ENCODE peak calls at places on chromosome 3, in seven cellular contexts. Q is RWPE1; T is naive thymus-derived CD4-positive, alpha-beta T cell; X is heart left ventricle; P is IMR-90; W is transverse colon; C is fibroblast of lung. A is an unnamed sample.

GRCh38 chr3:136818191-136818850 is 605 bp upstream of the SLC35G2 start:
- DNase-seq in Q (peak; percentile 17), T (peak; percentile 4), X (peak; percentile 76), P (peak; percentile 92), W (peak; percentile 20), C (peak; percentile 72), A (peak; percentile 57)

GRCh38 chr3:15185404-15185803 is 20.6 kb upstream of the CAPN7 start:
- DNase-seq in Q (no peak), T (no peak), X (no peak), P (no peak), W (no peak), C (no peak), A (no peak)

GRCh38 chr3:144403040-144403457 is 431.4 kb downstream of the DIPK2A start:
- DNase-seq in Q (no peak), T (no peak), X (no peak), P (no peak), W (no peak), C (peak; percentile 23), A (no peak)

GRCh38 chr3:161549251-161549650 is 52.6 kb downstream of the OTOL1 start:
- DNase-seq in Q (peak; percentile 2), T (no peak), X (no peak), P (no peak), W (no peak), C (no peak), A (no peak)

GRCh38 chr3:124791639-124792111 is 61.4 kb downstream of the UMPS start:
- DNase-seq in Q (no peak), T (no peak), X (peak; percentile 65), P (peak; percentile 95), W (peak; percentile 39), C (peak; percentile 91), A (peak; percentile 20)

GRCh38 chr3:117202415-117202814 is 492.8 kb downstream of the TUSC7 start:
- DNase-seq in Q (no peak), T (no peak), X (no peak), P (peak; percentile 10), W (no peak), C (peak; percentile 1), A (no peak)

GRCh38 chr3:150291515-150291914 is 116.6 kb upstream of the TSC22D2 start:
- DNase-seq in Q (no peak), T (no peak), X (no peak), P (no peak), W (no peak), C (no peak), A (no peak)

GRCh38 chr3:22089284-22089683 is 338.3 kb upstream of the ZNF385D start:
- DNase-seq in Q (peak; percentile 1), T (no peak), X (no peak), P (peak; percentile 1), W (peak; percentile 7), C (peak; percentile 47), A (peak; percentile 4)

GRCh38 chr3:94671078-94671477 is 608.2 kb downstream of the NSUN3 start:
- DNase-seq in Q (no peak), T (no peak), X (no peak), P (no peak), W (no peak), C (no peak), A (no peak)

GRCh38 chr3:142105991-142106390 is 43.4 kb downstream of the TFDP2 start:
- DNase-seq in Q (no peak), T (no peak), X (no peak), P (no peak), W (no peak), C (no peak), A (no peak)

GRCh38 chr3:114739627-114740026 is 407.5 kb downstream of the ZBTB20 start:
- DNase-seq in Q (no peak), T (no peak), X (no peak), P (no peak), W (no peak), C (no peak), A (no peak)

GRCh38 chr3:114746502-114746901 is 400.6 kb downstream of the ZBTB20 start:
- DNase-seq in Q (no peak), T (no peak), X (no peak), P (no peak), W (no peak), C (no peak), A (no peak)

GRCh38 chr3:114743746-114744145 is 403.3 kb downstream of the ZBTB20 start:
- DNase-seq in Q (no peak), T (no peak), X (no peak), P (no peak), W (no peak), C (no peak), A (no peak)

GRCh38 chr3:114741066-114741465 is 406.0 kb downstream of the ZBTB20 start:
- DNase-seq in Q (no peak), T (no peak), X (no peak), P (peak; percentile 26), W (no peak), C (peak; percentile 8), A (no peak)

GRCh38 chr3:114745322-114746240 is 401.5 kb downstream of the ZBTB20 start:
- DNase-seq in Q (peak; percentile 13), T (no peak), X (no peak), P (peak; percentile 66), W (no peak), C (peak; percentile 47), A (no peak)
- H3K27ac ChIP-seq in Q (no peak overlapping the region), T (no peak overlapping the region), X (peak overlapping the region; percentile 56), P (no peak overlapping the region), W (peak overlapping the region; percentile 43), C (peak overlapping the region; percentile 77), A (peak overlapping the region; percentile 62)

DNA sequence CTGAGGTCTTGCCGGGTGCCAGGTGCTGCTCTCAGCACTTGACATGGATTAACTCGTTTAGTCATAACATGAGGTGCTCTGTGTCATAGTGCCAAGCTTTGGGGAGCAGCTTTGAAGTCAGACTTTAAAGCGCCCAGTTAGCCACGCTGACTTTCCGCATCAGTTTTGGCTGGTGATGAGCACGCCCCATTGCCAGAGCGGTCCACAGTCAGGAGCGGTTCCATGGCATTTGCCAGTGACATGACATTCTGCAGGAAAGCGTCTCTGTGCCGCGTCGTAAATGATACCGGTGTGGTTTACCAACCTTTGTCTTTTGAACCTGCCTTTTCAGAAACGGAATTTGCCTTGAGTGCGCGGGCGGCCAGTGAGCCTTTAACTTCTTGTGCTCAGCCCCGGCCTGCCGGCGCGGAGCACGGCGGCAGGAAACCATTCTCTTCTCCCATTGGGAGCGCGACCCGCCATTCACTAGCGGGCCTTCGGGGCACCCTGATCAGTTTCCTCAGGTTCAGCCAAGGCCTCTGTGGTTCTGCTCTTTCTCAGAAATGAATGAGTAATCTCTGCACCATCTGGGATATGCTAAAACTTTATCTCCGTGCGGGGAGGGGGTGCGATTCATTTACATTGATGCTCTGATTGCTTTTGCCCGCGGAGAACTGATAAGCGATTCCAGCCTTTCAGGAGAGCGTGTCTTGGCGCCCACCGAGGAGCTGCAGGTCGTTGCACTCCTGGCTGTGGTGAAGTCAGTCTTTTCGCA is 1.7 kb upstream of the SLC2A2 start:
- DNase-seq in Q (peak; percentile 59), T (peak; percentile 22), X (peak; percentile 69), P (peak; percentile 92), W (peak; percentile 21), C (peak; percentile 86), A (no peak)
- H3K27ac ChIP-seq in Q (no peak overlapping the region), T (no peak overlapping the region), X (no peak overlapping the region), P (peak overlapping the region; percentile 86), W (no peak overlapping the region), C (peak overlapping the region; percentile 82), A (no peak overlapping the region)

GRCh38 chr3:88957751-88958452 is 149.5 kb upstream of the EPHA3 start:
- DNase-seq in Q (peak; percentile 27), T (no peak), X (no peak), P (peak; percentile 82), W (no peak), C (peak; percentile 76), A (no peak)
- H3K27ac ChIP-seq in Q (no peak overlapping the region), T (no peak overlapping the region), X (no peak overlapping the region), P (peak overlapping the region; percentile 86), W (no peak overlapping the region), C (peak overlapping the region; percentile 75), A (no peak overlapping the region)

GRCh38 chr3:156793851-156794250 is 32.3 kb upstream of the LEKR1 start:
- DNase-seq in Q (no peak), T (no peak), X (no peak), P (no peak), W (no peak), C (no peak), A (no peak)

GRCh38 chr3:156792945-156793344 is 33.2 kb upstream of the LEKR1 start:
- DNase-seq in Q (no peak), T (no peak), X (no peak), P (no peak), W (no peak), C (no peak), A (peak; percentile 15)

GRCh38 chr3:156793400-156793799 is 32.8 kb upstream of the LEKR1 start:
- DNase-seq in Q (no peak), T (no peak), X (no peak), P (no peak), W (no peak), C (no peak), A (no peak)

GRCh38 chr3:156792536-156792935 is 33.6 kb upstream of the LEKR1 start:
- DNase-seq in Q (no peak), T (no peak), X (no peak), P (no peak), W (no peak), C (no peak), A (no peak)

GRCh38 chr3:156792114-156792513 is 34.0 kb upstream of the LEKR1 start:
- DNase-seq in Q (no peak), T (no peak), X (no peak), P (no peak), W (no peak), C (no peak), A (no peak)
- H3K27ac ChIP-seq in Q (no peak overlapping the region), T (no peak overlapping the region), X (no peak overlapping the region), P (no peak overlapping the region), W (no peak overlapping the region), C (no peak overlapping the region), A (no peak overlapping the region)

DNA sequence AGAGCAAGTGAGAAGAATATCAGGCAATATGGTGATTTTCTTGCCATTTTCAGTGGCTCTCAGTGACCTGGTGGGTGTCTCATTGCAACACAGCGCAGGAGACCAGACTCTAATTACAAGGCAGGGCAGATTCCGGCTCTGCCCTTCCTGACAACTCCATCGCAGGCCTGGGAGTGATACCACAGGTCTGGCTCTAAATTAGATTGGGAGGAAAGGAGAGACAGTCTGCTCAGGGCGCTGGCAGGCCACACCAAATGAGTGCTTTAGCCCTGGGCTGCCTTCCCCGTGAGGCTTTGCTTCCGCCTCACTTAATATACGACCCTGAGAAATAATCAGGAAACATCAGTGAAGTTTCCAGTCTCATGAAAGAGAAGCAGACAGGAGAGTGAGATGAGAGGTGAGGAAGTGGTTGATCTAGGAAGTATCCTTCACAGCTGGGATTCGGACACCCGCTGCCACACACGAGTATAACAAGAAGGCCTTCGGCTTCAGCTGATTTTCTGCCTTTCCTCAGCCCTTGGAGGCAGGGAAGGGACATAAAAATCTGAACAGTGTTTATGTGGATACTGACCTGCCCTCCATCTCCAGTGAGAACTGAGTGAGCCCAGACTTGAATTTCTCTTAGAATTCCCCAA is 73.7 kb upstream of the PROK2 start:
- DNase-seq in Q (no peak), T (no peak), X (no peak), P (no peak), W (no peak), C (no peak), A (no peak)
- H3K27ac ChIP-seq in Q (no peak overlapping the region), T (no peak overlapping the region), X (no peak overlapping the region), P (no peak overlapping the region), W (no peak overlapping the region), C (no peak overlapping the region), A (no peak overlapping the region)

A was measured in DND-41.